ENCODE peak calls at places on chromosome 4, in four cellular contexts. U is amygdala; X is psoas muscle; P is stimulated activated CD8-positive, alpha-beta memory T cell treated with anti-CD3 and anti-CD28 coated beads, Interleukin-4, amount 100 ng/mL, for 24 hours. V is an unnamed sample.

GRCh38 chr4:20317424-20317985 is 65.8 kb downstream of the SLIT2 start:
- DNase-seq in U (no peak), X (no peak), P (no peak), V (no peak)

GRCh38 chr4:125727931-125728330 is 413.2 kb downstream of the FAT4 start:
- DNase-seq in U (no peak), X (no peak), P (no peak), V (no peak)

GRCh38 chr4:81469774-81470455 is 1.8 kb downstream of the RASGEF1B start:
- DNase-seq in U (no peak), X (no peak), P (no peak), V (no peak)

GRCh38 chr4:2482693-2483092 is 13.8 kb downstream of the RNF4 start:
- DNase-seq in U (no peak), X (peak; percentile 84), P (no peak), V (peak; percentile 44)

GRCh38 chr4:8726344-8726851 is 133.8 kb downstream of the CPZ start:
- DNase-seq in U (no peak), X (peak; percentile 35), P (no peak), V (no peak)

GRCh38 chr4:127151941-127152340 is 480.8 kb upstream of the INTU start:
- DNase-seq in U (no peak), X (no peak), P (no peak), V (no peak)

GRCh38 chr4:10526431-10527222 is 69.4 kb upstream of the ZNF518B start:
- DNase-seq in U (no peak), X (no peak), P (no peak), V (no peak)

GRCh38 chr4:184432127-184432922 is 42.0 kb downstream of the IRF2 start:
- DNase-seq in U (no peak), X (no peak), P (no peak), V (no peak)

GRCh38 chr4:147136308-147136707 is 190.6 kb upstream of the TTC29 start:
- DNase-seq in U (no peak), X (no peak), P (no peak), V (no peak)

GRCh38 chr4:81447551-81448266 is 24.0 kb downstream of the RASGEF1B start:
- DNase-seq in U (no peak), X (no peak), P (no peak), V (no peak)

GRCh38 chr4:5120468-5120867 is 69.2 kb downstream of the STK32B start:
- DNase-seq in U (no peak), X (no peak), P (no peak), V (no peak)

GRCh38 chr4:73936969-73937368 is 44.9 kb downstream of the PF4 start:
- DNase-seq in U (no peak), X (no peak), P (no peak), V (no peak)

GRCh38 chr4:77817304-77818076 is 1.7 kb downstream of the CNOT6L start:
- DNase-seq in U (no peak), X (no peak), P (no peak), V (no peak)